ENCODE peak calls at places on chromosomes 13 and 19, in nine cellular contexts. Y is stimulated activated CD4-positive, alpha-beta T cell treated with anti-CD3 and anti-CD28 coated beads, Interleukin-1b, Interleukin-23, amount 100 ng/mL, for 1 hour; O is stimulated activated CD8-positive, alpha-beta memory T cell treated with anti-CD3 and anti-CD28 coated beads, Interleukin-4, amount 100 ng/mL, for 24 hours; A is HT-29; K is activated CD4-positive, alpha-beta T cell treated with anti-CD3 and anti-CD28 coated beads, Interleukin-2, amount 50 U/mL, for 1 hour; R is fibroblast of pulmonary artery; S is stimulated activated naive CD8-positive, alpha-beta T cell treated with anti-CD3 and anti-CD28 coated beads, Interleukin-15, amount 100 ng/mL, for 72 hours; Q is lung microvascular endothelial cell; W is AG08396. D is an unnamed sample.

GRCh38 chr13:39468306-39468705 is 134.7 kb downstream of the LHFPL6 start:
- DNase-seq in Y (no peak), O (no peak), A (no peak), K (no peak), R (no peak), S (no peak), Q (no peak), W (no peak), D (no peak)

GRCh38 chr13:113791226-113791625 is 32.2 kb downstream of the TMEM255B start:
- DNase-seq in Y (no peak), O (no peak), A (no peak), K (no peak), R (no peak), S (no peak), Q (no peak), W (no peak), D (no peak)

GRCh38 chr13:110306960-110307696 is at the start of the genes COL4A1 and COL4A2:
- DNase-seq in Y (no peak), O (no peak), A (no peak), K (no peak), R (peak), S (no peak), Q (peak), W (peak), D (peak)

GRCh38 chr13:42233726-42234125 is 38.2 kb upstream of the AKAP11 start:
- DNase-seq in Y (no peak), O (no peak), A (no peak), K (no peak), R (no peak), S (no peak), Q (no peak), W (no peak), D (no peak)

GRCh38 chr19:12496480-12496879 is 11.9 kb upstream of the ZNF709 start:
- DNase-seq in Y (no peak), O (no peak), A (no peak), K (no peak), R (no peak), S (no peak), Q (no peak), W (no peak), D (no peak)

GRCh38 chr13:35791191-35791902 is 314.9 kb upstream of the MAB21L1 start:
- DNase-seq in Y (no peak), O (no peak), A (no peak), K (no peak), R (peak), S (no peak), Q (no peak), W (peak), D (peak)

GRCh38 chr19:7104783-7105447 is 35.4 kb downstream of the ZNF557 start:
- DNase-seq in Y (no peak), O (no peak), A (no peak), K (no peak), R (no peak), S (no peak), Q (no peak), W (no peak), D (no peak)

GRCh38 chr19:31223805-31224534 is 125.3 kb downstream of the TSHZ3 start:
- DNase-seq in Y (no peak), O (no peak), A (no peak), K (no peak), R (peak), S (no peak), Q (no peak), W (peak), D (peak)

GRCh38 chr13:113729329-113730019 is 29.6 kb upstream of the TMEM255B start:
- DNase-seq in Y (no peak), O (no peak), A (no peak), K (no peak), R (no peak), S (no peak), Q (no peak), W (peak), D (no peak)

GRCh38 chr19:9295411-9295849 is 14.2 kb downstream of the ZNF699 start:
- DNase-seq in Y (no peak), O (no peak), A (no peak), K (no peak), R (no peak), S (no peak), Q (no peak), W (no peak), D (no peak)

GRCh38 chr13:32587774-32588165 is 1.5 kb downstream of the PDS5B start:
- DNase-seq in Y (no peak), O (no peak), A (peak), K (no peak), R (peak), S (no peak), Q (peak), W (no peak), D (no peak)

GRCh38 chr19:29492761-29493160 is 33.0 kb upstream of the VSTM2B start:
- DNase-seq in Y (no peak), O (no peak), A (no peak), K (no peak), R (no peak), S (no peak), Q (no peak), W (no peak), D (no peak)

GRCh38 chr13:109180905-109181425 is 551.6 kb downstream of the MYO16 start:
- DNase-seq in Y (no peak), O (no peak), A (no peak), K (no peak), R (peak), S (no peak), Q (no peak), W (peak), D (peak)

GRCh38 chr19:52943884-52944643 is 18.6 kb downstream of the ZNF816 start:
- DNase-seq in Y (no peak), O (no peak), A (peak), K (no peak), R (no peak), S (peak), Q (no peak), W (no peak), D (no peak)

GRCh38 chr13:24683833-24684599 is 3.8 kb downstream of the ATP12A start:
- DNase-seq in Y (peak), O (peak), A (peak), K (peak), R (peak), S (peak), Q (peak), W (peak), D (peak)

GRCh38 chr13:34657716-34658115 is 284.4 kb upstream of the NBEA start:
- DNase-seq in Y (no peak), O (no peak), A (no peak), K (no peak), R (no peak), S (no peak), Q (no peak), W (peak), D (no peak)

GRCh38 chr19:49592486-49593232 is 1.7 kb downstream of the PRR12 start:
- DNase-seq in Y (no peak), O (no peak), A (peak), K (no peak), R (no peak), S (peak), Q (peak), W (peak), D (peak)

GRCh38 chr19:33437351-33438015 is 64.0 kb downstream of the CEBPG start:
- DNase-seq in Y (no peak), O (no peak), A (no peak), K (no peak), R (no peak), S (no peak), Q (no peak), W (no peak), D (no peak)

GRCh38 chr13:20037908-20038307 is 79.4 kb downstream of the ZMYM2 start:
- DNase-seq in Y (no peak), O (no peak), A (no peak), K (no peak), R (no peak), S (no peak), Q (no peak), W (no peak), D (no peak)

GRCh38 chr13:94641432-94641941 is 39.8 kb downstream of the GPR180 start:
- DNase-seq in Y (no peak), O (no peak), A (peak), K (no peak), R (peak), S (no peak), Q (peak), W (peak), D (peak)